ENCODE peak calls at places on chromosomes 11 and 22, in seven cellular contexts. I is foreskin keratinocyte; N is cardiac septum; F is kidney epithelial cell; C is cardiac muscle cell; U is omental fat pad; Q is activated T-helper 1 cell treated with anti-CD3 and anti-CD28 coated beads, Interleukin-2, amount 50 U/mL, for 16 hours. K is an unnamed sample.

GRCh38 chr11:134385171-134385570 is 26.9 kb downstream of the B3GAT1 start:
- DNase-seq in C (no peak), F (no peak), N (no peak), I (no peak), Q (no peak), U (no peak), K (no peak)

GRCh38 chr11:110345756-110346155 is 49.3 kb upstream of the RDX start:
- DNase-seq in N (no peak), U (no peak), I (peak; percentile 29), Q (no peak), C (no peak), F (no peak), K (no peak)

GRCh38 chr11:10778217-10778970 is 27.3 kb downstream of the CTR9 start:
- DNase-seq in C (peak; percentile 75), U (no peak), Q (no peak), I (no peak), N (peak; percentile 82), F (no peak), K (peak; percentile 11)

GRCh38 chr11:70557742-70558485 is 159.6 kb downstream of the CTTN start:
- DNase-seq in U (no peak), C (no peak), Q (no peak), N (no peak), F (no peak), I (no peak), K (no peak)

GRCh38 chr22:32338757-32339156 is 18.9 kb upstream of the RFPL3 start:
- DNase-seq in U (no peak), C (no peak), Q (no peak), I (no peak), N (no peak), F (no peak), K (no peak)

GRCh38 chr22:46556775-46557174 is 19.4 kb upstream of the CELSR1 start:
- DNase-seq in U (no peak), C (no peak), I (no peak), F (no peak), N (no peak), Q (no peak), K (no peak)

GRCh38 chr22:23431337-23432072 is 148.6 kb downstream of the IGLL1 start:
- DNase-seq in Q (no peak), I (no peak), F (no peak), C (peak; percentile 13), U (no peak), N (no peak), K (no peak)

GRCh38 chr11:130499828-130500227 is 51.4 kb downstream of the ADAMTS15 start:
- DNase-seq in F (no peak), U (no peak), I (no peak), N (no peak), Q (no peak), C (no peak), K (no peak)

GRCh38 chr11:8365542-8365941 is 101.9 kb upstream of the LMO1 start:
- DNase-seq in Q (no peak), N (no peak), C (no peak), F (no peak), U (no peak), I (no peak), K (no peak)

GRCh38 chr11:17556999-17557398 is 9.9 kb downstream of the OTOG start:
- DNase-seq in I (no peak), N (peak; percentile 56), U (no peak), C (no peak), Q (no peak), F (no peak), K (no peak)

GRCh38 chr11:18309691-18310090 is 12.2 kb downstream of the HPS5 start:
- DNase-seq in N (no peak), F (no peak), C (no peak), I (no peak), Q (no peak), U (no peak), K (no peak)

GRCh38 chr11:18650859-18651557 is 16.9 kb upstream of the SPTY2D1 start:
- DNase-seq in N (no peak), C (peak; percentile 78), U (no peak), Q (no peak), F (no peak), I (peak; percentile 28), K (no peak)

GRCh38 chr11:64661146-64661545 is 61.9 kb downstream of the NRXN2 start:
- DNase-seq in F (no peak), C (peak; percentile 88), I (peak; percentile 69), Q (no peak), U (no peak), N (no peak), K (peak; percentile 57)

GRCh38 chr11:59158206-59159068 is 13.5 kb upstream of the DTX4 start:
- DNase-seq in I (peak; percentile 47), Q (peak; percentile 23), F (no peak), U (no peak), C (peak; percentile 82), N (no peak), K (peak; percentile 78)

GRCh38 chr22:29080061-29080975 is 7.5 kb downstream of the KREMEN1 start:
- DNase-seq in Q (no peak), N (no peak), F (no peak), C (peak; percentile 39), I (peak; percentile 23), U (no peak), K (no peak)

GRCh38 chr22:36166518-36167220 is 6.1 kb upstream of the APOL3 start:
- DNase-seq in N (no peak), F (no peak), Q (no peak), I (no peak), C (no peak), U (no peak), K (no peak)

GRCh38 chr11:12787847-12788246 is 113.6 kb downstream of the TEAD1 start:
- DNase-seq in F (peak; percentile 54), I (no peak), C (peak; percentile 73), N (no peak), Q (no peak), U (no peak), K (peak; percentile 22)

GRCh38 chr11:134067486-134067885 is 1.4 kb upstream of the JAM3 start:
- DNase-seq in N (no peak), I (no peak), F (no peak), C (no peak), U (no peak), Q (no peak), K (no peak)

GRCh38 chr11:101866619-101867491 is 48.0 kb upstream of the CEP126 start:
- DNase-seq in U (no peak), C (no peak), I (peak; percentile 44), Q (no peak), N (no peak), F (peak; percentile 86), K (no peak)

GRCh38 chr22:49756656-49757055 is 71.0 kb downstream of the BRD1 start:
- DNase-seq in F (no peak), N (no peak), C (no peak), I (no peak), U (peak; percentile 4), Q (no peak), K (no peak)

GRCh38 chr22:30326704-30327362 is at the start of gene TBC1D10A:
- DNase-seq in Q (peak; percentile 94), U (peak; percentile 64), C (peak; percentile 94), F (peak; percentile 70), I (peak; percentile 84), N (peak; percentile 95), K (peak; percentile 90)

GRCh38 chr22:48478529-48479265 is 1349.0 kb downstream of the BRD1 start:
- DNase-seq in I (no peak), Q (no peak), N (peak; percentile 24), U (no peak), F (no peak), C (no peak), K (no peak)

GRCh38 chr11:68798221-68798813 is 43.4 kb downstream of the CPT1A start:
- DNase-seq in I (no peak), C (peak; percentile 31), N (peak; percentile 78), U (peak; percentile 44), Q (peak; percentile 12), F (no peak), K (peak; percentile 26)

GRCh38 chr11:17954395-17955252 is 58.2 kb downstream of the SERGEF start:
- DNase-seq in Q (no peak), N (no peak), F (no peak), U (no peak), I (no peak), C (peak; percentile 3), K (no peak)

GRCh38 chr11:121711236-121711635 is 258.5 kb upstream of the SORL1-AS1 start:
- DNase-seq in U (no peak), F (peak; percentile 21), I (peak; percentile 52), Q (no peak), N (no peak), C (no peak), K (no peak)

GRCh38 chr11:4482445-4482844 is at the start of gene OR52K1:
- DNase-seq in C (no peak), F (no peak), N (no peak), Q (no peak), I (no peak), U (no peak), K (peak; percentile 20)

GRCh38 chr11:13338437-13339069 is 61.0 kb downstream of the BMAL1 start:
- DNase-seq in U (no peak), F (no peak), N (no peak), C (peak; percentile 44), I (peak; percentile 66), Q (no peak), K (no peak)

GRCh38 chr11:35875063-35875462 is 68.8 kb upstream of the LDLRAD3 start:
- DNase-seq in I (no peak), Q (no peak), F (no peak), C (no peak), N (no peak), U (no peak), K (no peak)

GRCh38 chr22:42270178-42270511 is 308 bp downstream of the TCF20 start:
- DNase-seq in I (no peak), U (no peak), C (no peak), F (no peak), N (no peak), Q (peak; percentile 26), K (peak; percentile 32)

GRCh38 chr11:1779806-1780699 is 16.3 kb upstream of the CTSD start:
- DNase-seq in U (no peak), N (peak; percentile 56), F (no peak), C (no peak), I (no peak), Q (no peak), K (peak; percentile 6)

GRCh38 chr22:17773606-17774205 is 563 bp downstream of the BID start:
- DNase-seq in C (peak; percentile 29), F (no peak), U (no peak), I (no peak), Q (peak; percentile 49), N (no peak), K (no peak)

K was measured in head of caudate nucleus.